ENCODE peak calls at places on chromosomes 1 and 21, in seven cellular contexts. One of them, this sample, is unnamed.

GRCh38 chr1:43719063-43719462 is 11.7 kb downstream of the ST3GAL3 start:
- DNase-seq in keratinocyte: no peak
- DNase-seq in breast epithelium: no peak
- DNase-seq in A549: no peak
- DNase-seq in HEK293T: no peak
- DNase-seq in cerebellum: no peak
- DNase-seq in ecto neural progenitor cell: no peak
- DNase-seq in this sample: no peak

GRCh38 chr21:21019681-21020080 is 21.5 kb downstream of the NCAM2 start:
- DNase-seq in HEK293T: no peak
- DNase-seq in A549: no peak
- DNase-seq in ecto neural progenitor cell: no peak
- DNase-seq in keratinocyte: no peak
- DNase-seq in cerebellum: no peak
- DNase-seq in breast epithelium: no peak
- DNase-seq in this sample: no peak

GRCh38 chr1:204647114-204647804 is 38.3 kb downstream of the LRRN2 start:
- DNase-seq in ecto neural progenitor cell: no peak
- DNase-seq in HEK293T: no peak
- DNase-seq in cerebellum: peak
- DNase-seq in A549: peak
- DNase-seq in breast epithelium: no peak
- DNase-seq in keratinocyte: peak
- DNase-seq in this sample: peak

GRCh38 chr1:156797212-156797871 is 19.3 kb downstream of the SH2D2A start:
- DNase-seq in breast epithelium: no peak
- DNase-seq in A549: peak
- DNase-seq in HEK293T: peak
- DNase-seq in ecto neural progenitor cell: no peak
- DNase-seq in cerebellum: peak
- DNase-seq in keratinocyte: no peak
- DNase-seq in this sample: peak

GRCh38 chr1:55916480-55916879 is 662.9 kb downstream of the PLPP3 start:
- DNase-seq in breast epithelium: no peak
- DNase-seq in keratinocyte: no peak
- DNase-seq in ecto neural progenitor cell: no peak
- DNase-seq in A549: no peak
- DNase-seq in cerebellum: no peak
- DNase-seq in HEK293T: no peak
- DNase-seq in this sample: no peak

GRCh38 chr1:185375583-185375982 is 58.5 kb upstream of the IVNS1ABP start:
- DNase-seq in cerebellum: no peak
- DNase-seq in HEK293T: no peak
- DNase-seq in keratinocyte: no peak
- DNase-seq in ecto neural progenitor cell: no peak
- DNase-seq in A549: no peak
- DNase-seq in breast epithelium: no peak
- DNase-seq in this sample: no peak

GRCh38 chr1:48026701-48027532 is 29.7 kb upstream of the TRABD2B start:
- DNase-seq in keratinocyte: no peak
- DNase-seq in HEK293T: no peak
- DNase-seq in cerebellum: no peak
- DNase-seq in breast epithelium: no peak
- DNase-seq in A549: no peak
- DNase-seq in ecto neural progenitor cell: no peak
- DNase-seq in this sample: no peak

GRCh38 chr1:220695426-220695825 is 5.3 kb downstream of the C1orf115 start:
- DNase-seq in HEK293T: no peak
- DNase-seq in cerebellum: no peak
- DNase-seq in keratinocyte: no peak
- DNase-seq in A549: no peak
- DNase-seq in ecto neural progenitor cell: no peak
- DNase-seq in breast epithelium: no peak
- DNase-seq in this sample: no peak

GRCh38 chr1:243253211-243253926 is 1.7 kb downstream of the CEP170 start:
- DNase-seq in keratinocyte: no peak
- DNase-seq in HEK293T: no peak
- DNase-seq in breast epithelium: no peak
- DNase-seq in cerebellum: peak
- DNase-seq in ecto neural progenitor cell: no peak
- DNase-seq in A549: no peak
- DNase-seq in this sample: no peak

GRCh38 chr1:244012232-244012631 is 38.9 kb upstream of the ZBTB18 start:
- DNase-seq in breast epithelium: no peak
- DNase-seq in A549: no peak
- DNase-seq in HEK293T: no peak
- DNase-seq in ecto neural progenitor cell: no peak
- DNase-seq in keratinocyte: no peak
- DNase-seq in cerebellum: no peak
- DNase-seq in this sample: no peak

GRCh38 chr1:3366181-3367051 is 88.0 kb upstream of the ARHGEF16 start:
- DNase-seq in keratinocyte: no peak
- DNase-seq in breast epithelium: no peak
- DNase-seq in ecto neural progenitor cell: no peak
- DNase-seq in cerebellum: peak
- DNase-seq in HEK293T: no peak
- DNase-seq in A549: no peak
- DNase-seq in this sample: no peak

GRCh38 chr21:38645282-38645681 is 147.0 kb upstream of the ERG start:
- DNase-seq in ecto neural progenitor cell: no peak
- DNase-seq in cerebellum: no peak
- DNase-seq in keratinocyte: peak
- DNase-seq in breast epithelium: no peak
- DNase-seq in HEK293T: no peak
- DNase-seq in A549: no peak
- DNase-seq in this sample: no peak

GRCh38 chr1:83641828-83642443 is 357.0 kb downstream of the TTLL7 start:
- DNase-seq in A549: no peak
- DNase-seq in HEK293T: no peak
- DNase-seq in cerebellum: no peak
- DNase-seq in keratinocyte: no peak
- DNase-seq in ecto neural progenitor cell: no peak
- DNase-seq in breast epithelium: no peak
- DNase-seq in this sample: no peak

GRCh38 chr1:211610779-211611556 is 32.0 kb upstream of the SLC30A1 start:
- DNase-seq in keratinocyte: no peak
- DNase-seq in A549: no peak
- DNase-seq in HEK293T: no peak
- DNase-seq in cerebellum: peak
- DNase-seq in ecto neural progenitor cell: no peak
- DNase-seq in breast epithelium: no peak
- DNase-seq in this sample: no peak

GRCh38 chr1:183289104-183289503 is 103.0 kb downstream of the LAMC2 start:
- DNase-seq in breast epithelium: no peak
- DNase-seq in keratinocyte: no peak
- DNase-seq in cerebellum: peak
- DNase-seq in ecto neural progenitor cell: no peak
- DNase-seq in A549: no peak
- DNase-seq in HEK293T: no peak
- DNase-seq in this sample: no peak

GRCh38 chr1:234543442-234544093 is 64.6 kb upstream of the TARBP1 start:
- DNase-seq in breast epithelium: peak
- DNase-seq in keratinocyte: no peak
- DNase-seq in ecto neural progenitor cell: peak
- DNase-seq in A549: no peak
- DNase-seq in cerebellum: peak
- DNase-seq in HEK293T: no peak
- DNase-seq in this sample: no peak

GRCh38 chr1:191498825-191499224 is 659.4 kb upstream of the RGS18 start:
- DNase-seq in breast epithelium: no peak
- DNase-seq in keratinocyte: no peak
- DNase-seq in ecto neural progenitor cell: no peak
- DNase-seq in A549: no peak
- DNase-seq in cerebellum: no peak
- DNase-seq in HEK293T: no peak
- DNase-seq in this sample: no peak

GRCh38 chr1:67162954-67163353 is 3.3 kb upstream of the IL23R start:
- DNase-seq in keratinocyte: peak
- DNase-seq in A549: no peak
- DNase-seq in breast epithelium: no peak
- DNase-seq in HEK293T: no peak
- DNase-seq in cerebellum: no peak
- DNase-seq in ecto neural progenitor cell: no peak
- DNase-seq in this sample: no peak

GRCh38 chr1:46102769-46103476 is 29.5 kb downstream of the PIK3R3 start:
- DNase-seq in keratinocyte: no peak
- DNase-seq in breast epithelium: no peak
- DNase-seq in HEK293T: no peak
- DNase-seq in ecto neural progenitor cell: no peak
- DNase-seq in A549: no peak
- DNase-seq in cerebellum: no peak
- DNase-seq in this sample: no peak

GRCh38 chr1:87956072-87956471 is 627.4 kb downstream of the LMO4 start:
- DNase-seq in A549: peak
- DNase-seq in HEK293T: no peak
- DNase-seq in breast epithelium: no peak
- DNase-seq in keratinocyte: peak
- DNase-seq in ecto neural progenitor cell: peak
- DNase-seq in cerebellum: peak
- DNase-seq in this sample: peak

GRCh38 chr1:4218619-4219018 is 318.5 kb upstream of the C1orf174 start:
- DNase-seq in cerebellum: no peak
- DNase-seq in breast epithelium: no peak
- DNase-seq in keratinocyte: no peak
- DNase-seq in ecto neural progenitor cell: no peak
- DNase-seq in A549: no peak
- DNase-seq in HEK293T: no peak
- DNase-seq in this sample: no peak

GRCh38 chr1:204041803-204042505 is 31.0 kb upstream of the SOX13 start:
- DNase-seq in cerebellum: peak
- DNase-seq in HEK293T: no peak
- DNase-seq in A549: no peak
- DNase-seq in breast epithelium: no peak
- DNase-seq in ecto neural progenitor cell: no peak
- DNase-seq in keratinocyte: no peak
- DNase-seq in this sample: no peak

GRCh38 chr1:84985365-84985764 is 11.5 kb downstream of the MCOLN2 start:
- DNase-seq in A549: no peak
- DNase-seq in HEK293T: no peak
- DNase-seq in ecto neural progenitor cell: no peak
- DNase-seq in breast epithelium: no peak
- DNase-seq in cerebellum: no peak
- DNase-seq in keratinocyte: no peak
- DNase-seq in this sample: no peak

GRCh38 chr1:157403203-157403602 is 149.1 kb downstream of the FCRL5 start:
- DNase-seq in breast epithelium: no peak
- DNase-seq in HEK293T: peak
- DNase-seq in A549: no peak
- DNase-seq in ecto neural progenitor cell: no peak
- DNase-seq in keratinocyte: no peak
- DNase-seq in cerebellum: no peak
- DNase-seq in this sample: no peak

GRCh38 chr1:201556841-201557571 is 18.1 kb downstream of the NAV1 start:
- DNase-seq in A549: no peak
- DNase-seq in HEK293T: no peak
- DNase-seq in breast epithelium: no peak
- DNase-seq in keratinocyte: no peak
- DNase-seq in cerebellum: no peak
- DNase-seq in ecto neural progenitor cell: no peak
- DNase-seq in this sample: no peak

This sample was measured in neuronal stem cell.